ENCODE peak calls at places on chromosomes 11 and 22, in nine cellular contexts. One of them, this sample, is unnamed.

GRCh38 chr11:118100691-118101232 is 14.0 kb upstream of the SMIM35 start:
- DNase-seq in astrocyte: no peak
- DNase-seq in A549: no peak
- DNase-seq in colonic mucosa: no peak
- DNase-seq in effector memory CD4-positive, alpha-beta T cell: no peak
- DNase-seq in left ventricle myocardium inferior: no peak
- DNase-seq in mesenchymal stem cell: no peak
- DNase-seq in brain microvascular endothelial cell: no peak
- DNase-seq in spleen: no peak
- DNase-seq in this sample: no peak

GRCh38 chr11:68010058-68011041 is at the start of gene ALDH3B1:
- DNase-seq in effector memory CD4-positive, alpha-beta T cell: no peak
- DNase-seq in A549: peak
- DNase-seq in colonic mucosa: peak
- DNase-seq in astrocyte: peak
- DNase-seq in left ventricle myocardium inferior: peak
- DNase-seq in mesenchymal stem cell: peak
- DNase-seq in spleen: peak
- DNase-seq in brain microvascular endothelial cell: peak
- DNase-seq in this sample: peak

GRCh38 chr11:66157182-66157864 is 87.3 kb downstream of the PACS1 start:
- DNase-seq in A549: peak
- DNase-seq in brain microvascular endothelial cell: no peak
- DNase-seq in left ventricle myocardium inferior: no peak
- DNase-seq in effector memory CD4-positive, alpha-beta T cell: no peak
- DNase-seq in colonic mucosa: no peak
- DNase-seq in spleen: no peak
- DNase-seq in mesenchymal stem cell: no peak
- DNase-seq in astrocyte: no peak
- DNase-seq in this sample: no peak

GRCh38 chr11:70400643-70401042 is 2.3 kb downstream of the CTTN start:
- DNase-seq in effector memory CD4-positive, alpha-beta T cell: no peak
- DNase-seq in mesenchymal stem cell: no peak
- DNase-seq in A549: no peak
- DNase-seq in spleen: no peak
- DNase-seq in colonic mucosa: no peak
- DNase-seq in brain microvascular endothelial cell: no peak
- DNase-seq in left ventricle myocardium inferior: no peak
- DNase-seq in astrocyte: no peak
- DNase-seq in this sample: no peak

GRCh38 chr11:76666408-76666807 is 4.1 kb downstream of the LRRC32 start:
- DNase-seq in colonic mucosa: no peak
- DNase-seq in A549: no peak
- DNase-seq in mesenchymal stem cell: peak
- DNase-seq in left ventricle myocardium inferior: peak
- DNase-seq in effector memory CD4-positive, alpha-beta T cell: no peak
- DNase-seq in spleen: peak
- DNase-seq in astrocyte: no peak
- DNase-seq in brain microvascular endothelial cell: no peak
- DNase-seq in this sample: no peak

GRCh38 chr11:120137611-120138521 is at the start of gene TRIM29:
- DNase-seq in astrocyte: no peak
- DNase-seq in mesenchymal stem cell: no peak
- DNase-seq in effector memory CD4-positive, alpha-beta T cell: no peak
- DNase-seq in brain microvascular endothelial cell: no peak
- DNase-seq in left ventricle myocardium inferior: no peak
- DNase-seq in spleen: peak
- DNase-seq in colonic mucosa: peak
- DNase-seq in A549: no peak
- DNase-seq in this sample: peak

GRCh38 chr11:120471131-120471530 is 40.4 kb upstream of the GRIK4 start:
- DNase-seq in spleen: no peak
- DNase-seq in colonic mucosa: no peak
- DNase-seq in A549: no peak
- DNase-seq in brain microvascular endothelial cell: peak
- DNase-seq in astrocyte: peak
- DNase-seq in left ventricle myocardium inferior: no peak
- DNase-seq in effector memory CD4-positive, alpha-beta T cell: no peak
- DNase-seq in mesenchymal stem cell: peak
- DNase-seq in this sample: no peak

GRCh38 chr11:59698506-59698905 is 15.1 kb downstream of the OR10V1 start:
- DNase-seq in effector memory CD4-positive, alpha-beta T cell: no peak
- DNase-seq in spleen: no peak
- DNase-seq in left ventricle myocardium inferior: no peak
- DNase-seq in mesenchymal stem cell: no peak
- DNase-seq in astrocyte: no peak
- DNase-seq in brain microvascular endothelial cell: no peak
- DNase-seq in colonic mucosa: no peak
- DNase-seq in A549: no peak
- DNase-seq in this sample: no peak

GRCh38 chr11:81687057-81687456 is 1046.6 kb downstream of the FAM181B start:
- DNase-seq in effector memory CD4-positive, alpha-beta T cell: no peak
- DNase-seq in colonic mucosa: no peak
- DNase-seq in astrocyte: no peak
- DNase-seq in brain microvascular endothelial cell: no peak
- DNase-seq in spleen: no peak
- DNase-seq in mesenchymal stem cell: no peak
- DNase-seq in A549: peak
- DNase-seq in left ventricle myocardium inferior: no peak
- DNase-seq in this sample: no peak

GRCh38 chr22:19114984-19115552 is 7.1 kb downstream of the DGCR2 start:
- DNase-seq in A549: no peak
- DNase-seq in mesenchymal stem cell: no peak
- DNase-seq in spleen: no peak
- DNase-seq in colonic mucosa: no peak
- DNase-seq in astrocyte: no peak
- DNase-seq in effector memory CD4-positive, alpha-beta T cell: no peak
- DNase-seq in brain microvascular endothelial cell: no peak
- DNase-seq in left ventricle myocardium inferior: no peak
- DNase-seq in this sample: peak

GRCh38 chr11:115580927-115581680 is 76.9 kb upstream of the CADM1 start:
- DNase-seq in astrocyte: peak
- DNase-seq in left ventricle myocardium inferior: peak
- DNase-seq in A549: no peak
- DNase-seq in spleen: no peak
- DNase-seq in colonic mucosa: peak
- DNase-seq in mesenchymal stem cell: no peak
- DNase-seq in effector memory CD4-positive, alpha-beta T cell: no peak
- DNase-seq in brain microvascular endothelial cell: no peak
- DNase-seq in this sample: peak

GRCh38 chr22:22912722-22913253 is 25.2 kb downstream of the IGLL5 start:
- DNase-seq in colonic mucosa: no peak
- DNase-seq in brain microvascular endothelial cell: no peak
- DNase-seq in effector memory CD4-positive, alpha-beta T cell: no peak
- DNase-seq in left ventricle myocardium inferior: no peak
- DNase-seq in spleen: peak
- DNase-seq in A549: no peak
- DNase-seq in mesenchymal stem cell: no peak
- DNase-seq in astrocyte: no peak
- DNase-seq in this sample: no peak

GRCh38 chr22:22913989-22914388 is 26.4 kb downstream of the IGLL5 start:
- DNase-seq in spleen: peak
- DNase-seq in A549: no peak
- DNase-seq in brain microvascular endothelial cell: no peak
- DNase-seq in left ventricle myocardium inferior: no peak
- DNase-seq in effector memory CD4-positive, alpha-beta T cell: no peak
- DNase-seq in astrocyte: no peak
- DNase-seq in mesenchymal stem cell: no peak
- DNase-seq in colonic mucosa: no peak
- DNase-seq in this sample: no peak

GRCh38 chr22:22911327-22912134 is 23.9 kb downstream of the IGLL5 start:
- DNase-seq in effector memory CD4-positive, alpha-beta T cell: no peak
- DNase-seq in mesenchymal stem cell: no peak
- DNase-seq in brain microvascular endothelial cell: no peak
- DNase-seq in A549: no peak
- DNase-seq in left ventricle myocardium inferior: no peak
- DNase-seq in astrocyte: no peak
- DNase-seq in colonic mucosa: no peak
- DNase-seq in spleen: peak
- DNase-seq in this sample: no peak

GRCh38 chr22:22910272-22911240 is 22.9 kb downstream of the IGLL5 start:
- DNase-seq in colonic mucosa: no peak
- DNase-seq in effector memory CD4-positive, alpha-beta T cell: no peak
- DNase-seq in A549: no peak
- DNase-seq in mesenchymal stem cell: no peak
- DNase-seq in left ventricle myocardium inferior: no peak
- DNase-seq in astrocyte: no peak
- DNase-seq in brain microvascular endothelial cell: no peak
- DNase-seq in spleen: peak
- DNase-seq in this sample: no peak

DNA sequence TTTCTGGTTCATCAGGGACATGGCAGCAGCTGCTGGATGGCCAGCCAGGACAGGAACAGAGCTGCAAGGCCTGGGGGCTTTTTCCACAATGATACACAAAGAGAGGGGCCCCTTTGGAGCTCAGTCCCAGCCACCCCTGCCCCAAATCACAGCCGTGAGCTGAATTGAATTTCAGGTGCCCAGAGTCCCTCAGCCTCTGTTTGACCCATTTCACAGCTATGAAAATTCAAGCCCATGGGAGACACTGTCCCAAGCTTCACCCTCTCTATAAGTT is 24.5 kb downstream of the IGLL5 start:
- DNase-seq in A549: no peak
- DNase-seq in astrocyte: no peak
- DNase-seq in mesenchymal stem cell: no peak
- DNase-seq in left ventricle myocardium inferior: no peak
- DNase-seq in colonic mucosa: no peak
- DNase-seq in spleen: no peak
- DNase-seq in brain microvascular endothelial cell: no peak
- DNase-seq in effector memory CD4-positive, alpha-beta T cell: no peak
- DNase-seq in this sample: no peak
- H3K27ac ChIP-seq in A549: no peak
- H3K27ac ChIP-seq in astrocyte: no peak
- H3K27ac ChIP-seq in mesenchymal stem cell: no peak
- H3K27ac ChIP-seq in left ventricle myocardium inferior: no peak
- H3K27ac ChIP-seq in colonic mucosa: no peak
- H3K27ac ChIP-seq in spleen: peak
- H3K27ac ChIP-seq in brain microvascular endothelial cell: no peak
- H3K27ac ChIP-seq in effector memory CD4-positive, alpha-beta T cell: no peak
- H3K27ac ChIP-seq in this sample: no peak

DNA sequence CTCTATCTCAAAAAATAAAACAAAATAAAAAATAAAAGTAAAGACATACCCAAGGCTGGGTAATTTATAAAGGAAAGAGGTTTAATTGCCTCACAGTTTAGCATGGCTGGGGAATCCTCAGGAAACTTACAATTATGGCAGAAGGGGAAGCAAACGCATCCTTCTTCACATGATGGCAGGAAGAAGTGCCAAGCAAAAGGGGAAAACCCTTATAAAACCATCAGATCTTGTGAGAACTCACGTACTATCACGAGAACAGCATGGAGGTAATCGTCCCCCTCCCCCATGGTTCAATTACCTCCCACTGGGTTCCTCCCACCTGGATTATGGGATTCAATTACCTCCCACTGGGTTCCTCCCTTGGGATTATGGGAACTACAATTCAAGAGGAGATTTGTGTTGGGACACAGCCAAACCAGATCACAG is 8.3 kb upstream of the SSTR3 start:
- DNase-seq in astrocyte: no peak
- DNase-seq in brain microvascular endothelial cell: no peak
- DNase-seq in colonic mucosa: no peak
- DNase-seq in A549: no peak
- DNase-seq in mesenchymal stem cell: no peak
- DNase-seq in left ventricle myocardium inferior: no peak
- DNase-seq in spleen: no peak
- DNase-seq in effector memory CD4-positive, alpha-beta T cell: no peak
- DNase-seq in this sample: no peak
- H3K27ac ChIP-seq in astrocyte: no peak
- H3K27ac ChIP-seq in brain microvascular endothelial cell: no peak
- H3K27ac ChIP-seq in colonic mucosa: no peak
- H3K27ac ChIP-seq in A549: no peak
- H3K27ac ChIP-seq in mesenchymal stem cell: no peak
- H3K27ac ChIP-seq in left ventricle myocardium inferior: no peak
- H3K27ac ChIP-seq in spleen: peak
- H3K27ac ChIP-seq in effector memory CD4-positive, alpha-beta T cell: peak
- H3K27ac ChIP-seq in this sample: no peak

GRCh38 chr22:29255064-29255621 is 12.6 kb downstream of the RHBDD3 start:
- DNase-seq in effector memory CD4-positive, alpha-beta T cell: no peak
- DNase-seq in left ventricle myocardium inferior: no peak
- DNase-seq in mesenchymal stem cell: no peak
- DNase-seq in spleen: no peak
- DNase-seq in colonic mucosa: no peak
- DNase-seq in brain microvascular endothelial cell: no peak
- DNase-seq in astrocyte: no peak
- DNase-seq in A549: no peak
- DNase-seq in this sample: no peak

GRCh38 chr22:29251981-29252978 is 15.5 kb downstream of the RHBDD3 start:
- DNase-seq in spleen: no peak
- DNase-seq in A549: no peak
- DNase-seq in brain microvascular endothelial cell: no peak
- DNase-seq in mesenchymal stem cell: no peak
- DNase-seq in astrocyte: no peak
- DNase-seq in effector memory CD4-positive, alpha-beta T cell: no peak
- DNase-seq in left ventricle myocardium inferior: no peak
- DNase-seq in colonic mucosa: no peak
- DNase-seq in this sample: no peak

GRCh38 chr22:29256606-29257325 is 11.0 kb downstream of the RHBDD3 start:
- DNase-seq in left ventricle myocardium inferior: no peak
- DNase-seq in brain microvascular endothelial cell: no peak
- DNase-seq in colonic mucosa: no peak
- DNase-seq in effector memory CD4-positive, alpha-beta T cell: no peak
- DNase-seq in A549: no peak
- DNase-seq in astrocyte: no peak
- DNase-seq in mesenchymal stem cell: no peak
- DNase-seq in spleen: no peak
- DNase-seq in this sample: no peak

GRCh38 chr22:29253561-29254282 is 14.1 kb downstream of the RHBDD3 start:
- DNase-seq in astrocyte: no peak
- DNase-seq in mesenchymal stem cell: no peak
- DNase-seq in A549: no peak
- DNase-seq in colonic mucosa: no peak
- DNase-seq in brain microvascular endothelial cell: no peak
- DNase-seq in effector memory CD4-positive, alpha-beta T cell: no peak
- DNase-seq in left ventricle myocardium inferior: no peak
- DNase-seq in spleen: no peak
- DNase-seq in this sample: no peak

GRCh38 chr22:29254283-29254653 is 13.5 kb downstream of the RHBDD3 start:
- DNase-seq in colonic mucosa: no peak
- DNase-seq in mesenchymal stem cell: no peak
- DNase-seq in spleen: no peak
- DNase-seq in left ventricle myocardium inferior: no peak
- DNase-seq in A549: no peak
- DNase-seq in astrocyte: no peak
- DNase-seq in effector memory CD4-positive, alpha-beta T cell: no peak
- DNase-seq in brain microvascular endothelial cell: no peak
- DNase-seq in this sample: no peak
- H3K27ac ChIP-seq in colonic mucosa: no peak
- H3K27ac ChIP-seq in mesenchymal stem cell: no peak
- H3K27ac ChIP-seq in spleen: no peak
- H3K27ac ChIP-seq in left ventricle myocardium inferior: no peak
- H3K27ac ChIP-seq in A549: no peak
- H3K27ac ChIP-seq in astrocyte: no peak
- H3K27ac ChIP-seq in effector memory CD4-positive, alpha-beta T cell: no peak
- H3K27ac ChIP-seq in brain microvascular endothelial cell: no peak
- H3K27ac ChIP-seq in this sample: no peak

DNA sequence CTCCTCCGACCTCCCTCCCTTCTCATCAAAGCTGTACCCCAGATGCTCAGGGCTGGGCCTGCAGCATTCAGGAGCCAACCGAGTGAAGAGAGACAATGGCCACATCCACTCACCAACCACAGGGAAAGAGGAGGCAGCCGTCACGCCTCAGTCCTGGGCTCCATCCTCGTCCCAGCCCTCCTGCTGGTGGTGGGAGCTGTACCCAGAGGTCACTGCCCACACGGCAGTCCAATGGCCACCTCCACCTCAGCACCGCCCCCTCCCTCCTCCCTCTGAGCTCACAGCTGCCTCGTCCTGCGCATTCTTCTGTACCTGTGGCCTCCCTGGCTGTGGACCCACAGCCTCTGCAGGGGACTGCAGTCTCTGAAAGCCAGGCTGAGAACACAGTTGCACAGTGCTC is 53.0 kb downstream of the PHF21B start:
- DNase-seq in brain microvascular endothelial cell: no peak
- DNase-seq in mesenchymal stem cell: no peak
- DNase-seq in astrocyte: no peak
- DNase-seq in left ventricle myocardium inferior: no peak
- DNase-seq in colonic mucosa: no peak
- DNase-seq in A549: no peak
- DNase-seq in spleen: no peak
- DNase-seq in effector memory CD4-positive, alpha-beta T cell: no peak
- DNase-seq in this sample: no peak
- H3K27ac ChIP-seq in brain microvascular endothelial cell: no peak
- H3K27ac ChIP-seq in mesenchymal stem cell: no peak
- H3K27ac ChIP-seq in astrocyte: no peak
- H3K27ac ChIP-seq in left ventricle myocardium inferior: no peak
- H3K27ac ChIP-seq in colonic mucosa: no peak
- H3K27ac ChIP-seq in A549: no peak
- H3K27ac ChIP-seq in spleen: no peak
- H3K27ac ChIP-seq in effector memory CD4-positive, alpha-beta T cell: no peak
- H3K27ac ChIP-seq in this sample: no peak

This sample was measured in hepatocyte.